ENCODE peak calls at places on chromosomes 1 and 21, in eight cellular contexts. A is pancreas, G is AG04449, P is cardiac fibroblast, S is psoas muscle, J is dorsolateral prefrontal cortex, B is upper lobe of left lung, I is astrocyte of the spinal cord. L is an unnamed sample.

GRCh38 chr1:201838381-201838780 is 9.4 kb downstream of the IPO9 start:
- DNase-seq in A (no peak), B (no peak), S (no peak), P (peak), G (no peak), J (no peak), I (no peak), L (no peak)

GRCh38 chr1:169601096-169601881 is 15.0 kb upstream of the F5 start:
- DNase-seq in G (no peak), A (no peak), J (no peak), I (peak), B (no peak), P (peak), S (no peak), L (no peak)

GRCh38 chr21:24450119-24450518 is 1157.2 kb downstream of the MRPL39 start:
- DNase-seq in P (no peak), A (no peak), G (no peak), J (no peak), I (no peak), B (no peak), S (no peak), L (no peak)

GRCh38 chr1:194076646-194077045 is 890.2 kb upstream of the B3GALT2 start:
- DNase-seq in J (no peak), P (peak), G (no peak), B (no peak), S (no peak), I (peak), A (no peak), L (peak)

GRCh38 chr1:212045981-212046380 is 10.4 kb downstream of the DTL start:
- DNase-seq in J (no peak), G (no peak), B (no peak), I (no peak), S (no peak), A (no peak), P (no peak), L (no peak)

GRCh38 chr1:50490640-50491039 is 67.4 kb upstream of the DMRTA2 start:
- DNase-seq in A (no peak), G (no peak), S (no peak), P (no peak), J (no peak), B (no peak), I (no peak), L (no peak)

GRCh38 chr1:82848043-82848442 is 1047.3 kb downstream of the ADGRL2 start:
- DNase-seq in G (no peak), P (no peak), J (no peak), I (no peak), S (no peak), A (no peak), B (no peak), L (no peak)

GRCh38 chr21:44994016-44994365 is 54.2 kb downstream of the SLX9 start:
- DNase-seq in G (no peak), P (no peak), A (no peak), B (no peak), S (peak), J (no peak), I (no peak), L (no peak)

GRCh38 chr1:40709100-40709801 is 17.7 kb downstream of the NFYC start:
- DNase-seq in S (peak), I (peak), J (peak), P (peak), G (peak), B (peak), A (peak), L (peak)
- H3K4me3 ChIP-seq in S (peak), I (peak), J (peak), P (peak), G (peak), B (peak), A (peak), L (peak)

GRCh38 chr1:154998201-154998780 is 4.3 kb upstream of the ZBTB7B start:
- DNase-seq in B (no peak), I (no peak), S (no peak), J (no peak), P (no peak), A (no peak), G (no peak), L (no peak)
- TF ChIP-seq CTCF in B (no peak), I (no peak), S (peak), J (no peak), P (peak), A (no peak), G (no peak), L (peak)

DNA sequence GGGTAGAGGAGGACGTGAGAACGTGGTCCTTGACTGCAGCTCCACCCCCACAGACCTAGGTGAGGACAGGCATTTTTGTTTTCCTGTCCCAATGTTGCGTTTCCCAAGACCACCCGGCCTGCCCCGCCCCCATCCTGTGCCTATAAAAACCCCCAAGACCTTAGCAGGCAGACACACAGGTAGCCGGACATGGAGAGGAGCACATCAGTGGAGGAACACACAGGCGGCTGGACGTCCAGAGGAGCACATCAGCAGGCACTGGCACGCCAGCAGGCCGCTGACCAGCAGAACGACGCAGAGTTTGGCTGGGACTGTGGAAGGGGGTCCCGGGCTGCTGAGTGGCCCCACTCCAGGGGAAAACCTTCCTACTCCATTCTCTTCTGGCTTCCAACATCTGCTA is 12.7 kb upstream of the HMGCL start:
- DNase-seq in P (no peak), S (no peak), A (no peak), G (no peak), J (no peak), B (no peak), I (no peak), L (no peak)
- H3K4me3 ChIP-seq in P (no peak), S (peak), A (no peak), G (no peak), J (peak), B (peak), I (no peak), L (no peak)

GRCh38 chr1:110963666-110964399 is at the start of gene LRIF1:
- DNase-seq in A (peak), B (peak), I (peak), G (peak), J (peak), P (peak), S (peak), L (peak)
- TF ChIP-seq CTCF in A (peak), B (peak), I (peak), G (peak), J (peak), P (peak), S (peak), L (peak)

GRCh38 chr1:204142032-204142974 is 9.5 kb downstream of the ETNK2 start:
- DNase-seq in B (no peak), J (no peak), I (no peak), A (no peak), P (no peak), G (no peak), S (no peak), L (no peak)
- H3K4me3 ChIP-seq in B (no peak), J (no peak), I (no peak), A (no peak), P (no peak), G (no peak), S (no peak), L (no peak)

DNA sequence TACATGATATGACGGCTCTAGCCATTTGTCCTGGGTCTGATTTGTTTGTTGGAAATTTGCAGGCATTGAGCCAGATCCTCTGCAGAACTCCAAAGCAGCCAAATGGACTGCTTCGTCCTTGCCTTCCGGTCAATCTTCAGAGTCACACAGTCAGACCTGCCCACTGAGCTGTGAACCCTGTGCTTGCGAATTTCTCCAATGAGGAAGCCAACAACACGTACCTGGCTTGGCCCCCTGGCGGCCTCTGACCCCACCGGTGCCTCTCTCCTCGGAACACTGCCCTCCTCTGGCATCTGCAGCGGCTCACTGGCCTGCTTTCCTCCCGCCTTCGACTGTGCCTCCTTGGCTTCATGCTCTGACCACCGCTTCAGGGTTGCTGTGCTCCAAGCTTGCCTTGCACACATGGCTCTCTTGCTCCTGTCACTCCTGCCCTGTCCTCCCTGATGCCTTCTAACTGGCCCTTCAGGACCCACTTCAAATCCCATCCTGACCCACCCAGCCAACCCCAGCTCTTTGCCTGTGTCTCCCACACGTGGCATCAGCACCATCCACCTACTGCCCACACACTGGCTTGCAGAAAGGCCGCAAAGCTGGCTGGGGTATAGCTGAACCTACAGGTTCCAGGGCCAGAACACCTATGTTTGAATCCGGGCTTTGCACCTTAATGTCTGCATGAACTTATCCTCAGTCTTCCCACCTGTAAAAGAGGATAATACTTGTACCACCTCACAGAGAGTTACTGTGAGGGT is 128.2 kb downstream of the KCNN3 start:
- DNase-seq in B (no peak), G (no peak), P (peak), A (no peak), S (no peak), I (no peak), J (no peak), L (no peak)
- TF ChIP-seq CTCF in B (no peak), G (no peak), P (peak), A (no peak), S (peak), I (no peak), J (no peak), L (peak)

L was measured in brain microvascular endothelial cell.